ENCODE peak calls at places on chromosomes 5 and 9, in four cellular contexts. J is epithelial cell of esophagus, Y is natural killer cell, U is WTC11. I is an unnamed sample.

GRCh38 chr9:132214027-132214622 is 52.3 kb downstream of the NTNG2 start:
- DNase-seq in J (peak), U (peak), Y (no peak), I (no peak)

GRCh38 chr5:41925555-41925946 is 470 bp downstream of the FBXO4 start:
- DNase-seq in J (peak), Y (no peak), U (no peak), I (peak)

GRCh38 chr9:77987104-77987656 is 44.4 kb downstream of the GNAQ start:
- DNase-seq in J (no peak), U (no peak), Y (no peak), I (no peak)

GRCh38 chr5:90337449-90338052 is 72.0 kb downstream of the CETN3 start:
- DNase-seq in J (no peak), Y (no peak), U (no peak), I (no peak)

GRCh38 chr5:160181965-160182622 is 47.2 kb upstream of the FABP6 start:
- DNase-seq in J (peak), Y (no peak), U (no peak), I (no peak)

GRCh38 chr9:135338546-135338945 is 141.0 kb upstream of the PPP1R26 start:
- DNase-seq in J (no peak), U (peak), Y (peak), I (no peak)

GRCh38 chr9:92605224-92605623 is 64.7 kb downstream of the IPPK start:
- DNase-seq in U (no peak), Y (no peak), J (no peak), I (no peak)

GRCh38 chr5:60102961-60103683 is 209.6 kb upstream of the PDE4D start:
- DNase-seq in Y (no peak), J (peak), U (no peak), I (no peak)

GRCh38 chr9:18911714-18912342 is 121.2 kb downstream of the SAXO1 start:
- DNase-seq in U (no peak), Y (no peak), J (no peak), I (no peak)

GRCh38 chr9:105313238-105313637 is 68.8 kb downstream of the SLC44A1 start:
- DNase-seq in U (no peak), Y (no peak), J (no peak), I (no peak)

GRCh38 chr5:83341815-83342334 is 129.7 kb upstream of the VCAN start:
- DNase-seq in U (no peak), Y (no peak), J (no peak), I (no peak)
- TF ChIP-seq CTCF in U (no peak), Y (no peak), J (no peak), I (no peak)

GRCh38 chr9:73199886-73200285 is 48.2 kb downstream of the ANXA1 start:
- DNase-seq in U (peak), J (peak), Y (no peak), I (peak)
- TF ChIP-seq CTCF in U (peak), J (peak), Y (no peak), I (peak)

DNA sequence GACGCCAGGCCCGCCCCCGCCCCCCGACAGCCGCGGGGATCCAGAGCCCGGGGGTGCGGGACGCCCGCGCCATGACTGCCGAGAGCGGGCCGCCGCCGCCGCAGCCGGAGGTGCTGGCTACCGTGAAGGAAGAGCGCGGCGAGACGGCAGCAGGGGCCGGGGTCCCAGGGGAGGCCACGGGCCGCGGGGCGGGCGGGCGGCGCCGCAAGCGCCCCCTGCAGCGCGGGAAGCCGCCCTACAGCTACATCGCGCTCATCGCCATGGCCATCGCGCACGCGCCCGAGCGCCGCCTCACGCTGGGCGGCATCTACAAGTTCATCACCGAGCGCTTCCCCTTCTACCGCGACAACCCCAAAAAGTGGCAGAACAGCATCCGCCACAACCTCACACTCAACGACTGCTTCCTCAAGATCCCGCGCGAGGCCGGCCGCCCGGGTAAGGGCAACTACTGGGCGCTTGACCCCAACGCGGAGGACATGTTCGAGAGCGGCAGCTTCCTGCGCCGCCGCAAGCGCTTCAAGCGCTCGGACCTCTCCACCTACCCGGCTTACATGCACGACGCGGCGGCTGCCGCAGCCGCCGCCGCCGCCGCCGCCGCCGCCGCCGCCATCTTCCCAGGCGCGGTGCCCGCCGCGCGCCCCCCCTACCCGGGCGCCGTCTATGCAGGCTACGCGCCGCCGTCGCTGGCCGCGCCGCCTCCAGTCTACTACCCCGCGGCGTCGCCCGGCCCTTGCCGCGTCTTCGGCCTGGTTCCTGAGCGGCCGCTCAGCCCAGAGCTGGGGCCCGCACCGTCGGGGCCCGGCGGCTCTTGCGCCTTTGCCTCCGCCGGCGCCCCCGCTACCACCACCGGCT is 1.0 kb downstream of the FOXE1 start:
- DNase-seq in U (peak), Y (no peak), J (peak), I (no peak)
- TF ChIP-seq CTCF in U (no peak), Y (no peak), J (peak), I (peak)

GRCh38 chr5:77630246-77631165 is 8.0 kb downstream of the OTP start:
- DNase-seq in J (peak), U (peak), Y (no peak), I (no peak)
- TF ChIP-seq CTCF in J (no peak), U (no peak), Y (no peak), I (peak)

GRCh38 chr5:3200356-3200755 is 395.3 kb upstream of the IRX1 start:
- DNase-seq in U (no peak), J (no peak), Y (no peak), I (no peak)

GRCh38 chr5:3199941-3200340 is 395.7 kb upstream of the IRX1 start:
- DNase-seq in U (no peak), Y (no peak), J (no peak), I (no peak)

GRCh38 chr5:3195991-3196390 is 399.6 kb upstream of the IRX1 start:
- DNase-seq in U (no peak), Y (no peak), J (no peak), I (no peak)

GRCh38 chr5:3197237-3197636 is 398.4 kb upstream of the IRX1 start:
- DNase-seq in Y (no peak), U (no peak), J (no peak), I (no peak)

GRCh38 chr5:3197699-3198098 is 397.9 kb upstream of the IRX1 start:
- DNase-seq in J (no peak), Y (no peak), U (peak), I (peak)
- TF ChIP-seq CTCF in J (no peak), Y (no peak), U (no peak), I (peak)